ENCODE peak calls at places on chromosomes 11 and 22, in eight cellular contexts. F is endothelial cell of umbilical vein, I is NB4, T is tibial nerve, O is esophagus squamous epithelium, Z is Peyer's patch, E is HepG2, V is transverse colon. B is an unnamed sample.

GRCh38 chr11:36238881-36239280 is 50.3 kb downstream of the COMMD9 start:
- DNase-seq in T (no peak), Z (no peak), E (no peak), I (no peak), O (no peak), V (no peak), F (no peak), B (no peak)

GRCh38 chr11:114008331-114008730 is 33.4 kb downstream of the HTR3A start:
- DNase-seq in E (no peak), F (no peak), V (no peak), Z (no peak), O (no peak), T (no peak), I (peak), B (no peak)

GRCh38 chr11:8584096-8584495 is 9.9 kb downstream of the STK33 start:
- DNase-seq in I (no peak), O (no peak), E (no peak), V (no peak), F (no peak), Z (no peak), T (no peak), B (no peak)

GRCh38 chr22:17084554-17085276 is at the start of gene IL17RA:
- DNase-seq in V (peak), E (peak), T (peak), O (peak), F (peak), Z (peak), I (peak), B (peak)

GRCh38 chr11:6259638-6260019 is at the start of gene CCKBR:
- DNase-seq in T (no peak), I (no peak), Z (no peak), E (no peak), V (peak), F (no peak), O (no peak), B (no peak)

GRCh38 chr22:20571078-20571503 is 63.7 kb downstream of the MED15 start:
- DNase-seq in V (no peak), Z (no peak), E (no peak), F (no peak), I (no peak), O (no peak), T (no peak), B (no peak)

GRCh38 chr11:125328181-125328580 is 163.6 kb downstream of the PKNOX2 start:
- DNase-seq in V (no peak), E (no peak), F (no peak), I (no peak), T (no peak), Z (no peak), O (no peak), B (no peak)

GRCh38 chr22:38167988-38168407 is 13.6 kb downstream of the PLA2G6 start:
- DNase-seq in O (no peak), V (no peak), T (no peak), E (no peak), I (no peak), F (no peak), Z (no peak), B (no peak)

GRCh38 chr11:118666331-118666730 is 13.1 kb downstream of the TREH start:
- DNase-seq in Z (no peak), V (no peak), I (no peak), F (no peak), T (no peak), O (no peak), E (no peak), B (no peak)

GRCh38 chr11:13310443-13310842 is 32.9 kb downstream of the BMAL1 start:
- DNase-seq in T (no peak), Z (no peak), E (no peak), V (no peak), O (no peak), I (no peak), F (no peak), B (no peak)

GRCh38 chr22:47112994-47113879 is 350.8 kb downstream of the TBC1D22A start:
- DNase-seq in F (no peak), T (no peak), E (no peak), V (no peak), Z (no peak), O (no peak), I (no peak), B (no peak)

GRCh38 chr11:126799974-126800373 is 200.6 kb downstream of the KIRREL3 start:
- DNase-seq in O (no peak), T (no peak), I (no peak), Z (no peak), V (no peak), F (no peak), E (no peak), B (no peak)

DNA sequence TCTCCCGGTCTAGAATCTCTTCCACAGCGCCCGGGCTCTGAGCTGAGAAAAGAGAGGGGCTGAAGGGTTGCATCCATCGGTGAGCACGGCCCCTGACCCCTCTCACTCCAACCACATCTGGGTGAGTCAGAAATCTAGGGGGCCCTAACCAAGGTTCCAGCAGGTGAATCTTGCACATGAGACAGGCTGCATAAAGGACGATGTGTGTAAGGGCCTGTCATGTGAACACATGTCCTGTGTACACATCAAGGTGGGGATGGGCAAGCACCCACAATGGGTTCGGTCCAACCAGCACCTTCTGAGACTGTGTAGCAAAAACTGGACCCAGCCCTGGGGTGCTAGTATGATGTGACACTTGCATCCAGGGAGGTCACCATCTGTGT is 1.2 kb downstream of the BET1L start:
- DNase-seq in I (no peak), E (no peak), V (peak), F (no peak), O (no peak), T (no peak), Z (no peak), B (no peak)
- TF ChIP-seq POLR2A in I (no peak), E (no peak), V (no peak), F (no peak), O (no peak), T (no peak), Z (no peak), B (no peak)

GRCh38 chr11:121338536-121338935 is 46.0 kb downstream of the SC5D start:
- DNase-seq in T (no peak), E (no peak), V (no peak), Z (no peak), F (no peak), O (no peak), I (no peak), B (no peak)
- TF ChIP-seq POLR2A in T (no peak), E (no peak), V (no peak), Z (no peak), F (no peak), O (no peak), I (no peak), B (no peak)

GRCh38 chr22:22048981-22049531 is 66.5 kb upstream of the TOP3B start:
- DNase-seq in T (no peak), V (no peak), O (no peak), E (no peak), Z (no peak), F (no peak), I (no peak), B (peak)
- TF ChIP-seq POLR2A in T (no peak), V (no peak), O (no peak), E (no peak), Z (no peak), F (no peak), I (no peak), B (no peak)

GRCh38 chr11:134554861-134555260 is 142.8 kb upstream of the B3GAT1 start:
- DNase-seq in Z (no peak), T (no peak), V (no peak), E (no peak), O (no peak), I (no peak), F (no peak), B (peak)
- TF ChIP-seq POLR2A in Z (no peak), T (no peak), V (no peak), E (no peak), O (no peak), I (no peak), F (no peak), B (no peak)